ENCODE peak calls at places on chromosomes 2 and 18, in five cellular contexts. P is nephron progenitor cell, I is GM03348, V is RCC 7860, A is substantia nigra. S is an unnamed sample.

GRCh38 chr2:238424313-238424700 is 2.4 kb upstream of the ASB1 start:
- DNase-seq in V (no peak), P (no peak), A (no peak), I (peak), S (peak)

GRCh38 chr18:79863946-79864725 is 66.4 kb downstream of the KCNG2 start:
- DNase-seq in A (no peak), P (no peak), I (no peak), V (no peak), S (no peak)

GRCh38 chr2:201413552-201413951 is 37.7 kb downstream of the TRAK2 start:
- DNase-seq in I (no peak), P (no peak), A (no peak), V (no peak), S (no peak)

GRCh38 chr2:23548143-23548769 is 163.3 kb downstream of the KLHL29 start:
- DNase-seq in P (no peak), A (no peak), V (no peak), I (no peak), S (no peak)

GRCh38 chr18:59656488-59656887 is 40.7 kb downstream of the CCBE1 start:
- DNase-seq in I (no peak), V (no peak), A (no peak), P (no peak), S (no peak)

GRCh38 chr18:9506046-9506792 is 30.9 kb downstream of the RALBP1 start:
- DNase-seq in P (no peak), V (peak), I (no peak), A (no peak), S (peak)

GRCh38 chr2:224910535-224910934 is 131.7 kb downstream of the DOCK10 start:
- DNase-seq in A (no peak), I (no peak), P (no peak), V (no peak), S (no peak)

GRCh38 chr2:152155209-152155608 is 20.4 kb downstream of the STAM2 start:
- DNase-seq in A (no peak), I (no peak), V (no peak), P (no peak), S (no peak)

GRCh38 chr2:172280820-172281454 is 146.4 kb upstream of the ITGA6 start:
- DNase-seq in I (no peak), P (no peak), A (no peak), V (no peak), S (no peak)

GRCh38 chr2:238096311-238097011 is 3.7 kb upstream of the ESPNL start:
- DNase-seq in I (no peak), P (no peak), V (no peak), A (no peak), S (no peak)

GRCh38 chr2:61993422-61994024 is 88.0 kb downstream of the COMMD1 start:
- DNase-seq in V (peak), P (no peak), I (peak), A (no peak), S (peak)

GRCh38 chr18:52950153-52950552 is 610.2 kb downstream of the DCC start:
- DNase-seq in A (no peak), I (no peak), P (no peak), V (no peak), S (no peak)

GRCh38 chr2:43105586-43106562 is 120.5 kb downstream of the ZFP36L2 start:
- DNase-seq in A (no peak), V (no peak), P (no peak), I (peak), S (no peak)

GRCh38 chr2:128600606-128601297 is 282.1 kb upstream of the HS6ST1 start:
- DNase-seq in P (no peak), I (no peak), V (no peak), A (no peak), S (no peak)

GRCh38 chr18:76558881-76559667 is 64.0 kb upstream of the ZNF516 start:
- DNase-seq in P (no peak), I (no peak), V (peak), A (no peak), S (no peak)

GRCh38 chr2:57696016-57696415 is 350.6 kb upstream of the VRK2 start:
- DNase-seq in A (no peak), I (no peak), P (no peak), V (no peak), S (peak)

GRCh38 chr2:97806738-97807618 is 93.6 kb downstream of the ZAP70 start:
- DNase-seq in A (peak), P (peak), V (peak), I (peak), S (peak)

GRCh38 chr2:223041527-223042109 is 10.4 kb upstream of the KCNE4 start:
- DNase-seq in A (no peak), P (peak), V (peak), I (peak), S (peak)

GRCh38 chr2:171707752-171708151 is 20.5 kb downstream of the DYNC1I2 start:
- DNase-seq in V (no peak), I (no peak), A (no peak), P (no peak), S (no peak)

GRCh38 chr18:25298853-25299274 is 53.1 kb downstream of the ZNF521 start:
- DNase-seq in P (no peak), V (peak), I (peak), A (no peak), S (peak)

GRCh38 chr2:240397924-240398611 is 37.4 kb upstream of the GPC1 start:
- DNase-seq in I (peak), V (no peak), P (peak), A (no peak), S (no peak)

GRCh38 chr18:75544496-75544895 is 117.0 kb upstream of the SMIM21 start:
- DNase-seq in A (no peak), P (no peak), V (no peak), I (peak), S (peak)

GRCh38 chr18:50967714-50968661 is at the start of gene ELAC1:
- DNase-seq in I (peak), P (peak), V (peak), A (peak), S (peak)

GRCh38 chr2:209468796-209469325 is 45.0 kb downstream of the MAP2 start:
- DNase-seq in I (no peak), V (no peak), A (no peak), P (no peak), S (no peak)

GRCh38 chr2:84840306-84840705 is 40.6 kb downstream of the TRABD2A start:
- DNase-seq in I (peak), V (no peak), P (no peak), A (no peak), S (peak)

GRCh38 chr18:46696268-46696667 is 39.2 kb upstream of the LOXHD1 start:
- DNase-seq in A (no peak), V (no peak), P (no peak), I (no peak), S (no peak)

GRCh38 chr2:233711312-233712008 is 1.2 kb upstream of the UGT1A5 start:
- DNase-seq in P (peak), I (peak), V (peak), A (no peak), S (peak)

GRCh38 chr2:171703574-171704347 is 16.5 kb downstream of the DYNC1I2 start:
- DNase-seq in V (no peak), A (no peak), P (no peak), I (peak), S (peak)

GRCh38 chr2:203656522-203657287 is 49.7 kb upstream of the CD28 start:
- DNase-seq in A (no peak), V (no peak), P (no peak), I (peak), S (no peak)

GRCh38 chr2:43273477-43273876 is 47.1 kb upstream of the ZFP36L2 start:
- DNase-seq in A (no peak), I (peak), V (peak), P (no peak), S (peak)

GRCh38 chr2:206432432-206433082 is 10.8 kb upstream of the ADAM23 start:
- DNase-seq in P (no peak), I (no peak), A (no peak), V (no peak), S (no peak)

GRCh38 chr2:208371634-208371935 is 35.0 kb upstream of the PTH2R start:
- DNase-seq in A (no peak), V (no peak), P (no peak), I (no peak), S (no peak)

GRCh38 chr2:27086722-27087446 is at the start of gene KHK:
- DNase-seq in V (no peak), I (peak), A (no peak), P (peak), S (no peak)

GRCh38 chr18:45218436-45218835 is 396.8 kb upstream of the SLC14A2 start:
- DNase-seq in P (no peak), A (no peak), V (no peak), I (no peak), S (no peak)

GRCh38 chr2:31654241-31654640 is 73.5 kb upstream of the SRD5A2 start:
- DNase-seq in I (no peak), V (no peak), P (no peak), A (no peak), S (no peak)

GRCh38 chr2:163735692-163736432 is at the start of gene FIGN:
- DNase-seq in A (peak), V (peak), P (peak), I (peak), S (peak)

S was measured in Daoy.